ENCODE peak calls at places on chromosome 9, in nine cellular contexts. N is HCT116, D is tibial nerve, K is HepG2, M is A549, C is body of pancreas, P is uterus, G is upper lobe of left lung, B is stomach. T is an unnamed sample.

GRCh38 chr9:136075881-136076678 is 19.0 kb downstream of the NACC2 start:
- DNase-seq in N (no peak), D (no peak), K (no peak), M (no peak), C (no peak), P (no peak), G (no peak), B (no peak), T (no peak)

GRCh38 chr9:100072805-100073204 is 26.0 kb downstream of the ERP44 start:
- DNase-seq in N (no peak), D (no peak), K (no peak), M (no peak), C (no peak), P (no peak), G (no peak), B (no peak), T (peak; percentile 15)

GRCh38 chr9:95382433-95382832 is 64.9 kb upstream of the FANCC start:
- DNase-seq in N (peak; percentile 12), D (no peak), K (no peak), M (no peak), C (no peak), P (no peak), G (no peak), B (no peak), T (no peak)

GRCh38 chr9:131461166-131461565 is 41.6 kb upstream of the POMT1 start:
- DNase-seq in N (no peak), D (no peak), K (no peak), M (no peak), C (no peak), P (no peak), G (no peak), B (no peak), T (no peak)

GRCh38 chr9:69660304-69660703 is 11.9 kb downstream of the APBA1 start:
- DNase-seq in N (no peak), D (no peak), K (no peak), M (no peak), C (no peak), P (no peak), G (no peak), B (no peak), T (no peak)

GRCh38 chr9:97567182-97567893 is 65.8 kb downstream of the TSTD2 start:
- DNase-seq in N (no peak), D (no peak), K (no peak), M (no peak), C (no peak), P (peak; percentile 20), G (no peak), B (no peak), T (no peak)

GRCh38 chr9:95778957-95779356 is 96.5 kb upstream of the ERCC6L2 start:
- DNase-seq in N (no peak), D (peak; percentile 46), K (no peak), M (no peak), C (no peak), P (peak; percentile 53), G (no peak), B (peak; percentile 41), T (peak; percentile 57)

GRCh38 chr9:87601175-87601574 is 103.5 kb downstream of the DAPK1 start:
- DNase-seq in N (no peak), D (no peak), K (peak; percentile 14), M (no peak), C (peak; percentile 27), P (no peak), G (peak; percentile 49), B (peak; percentile 54), T (peak; percentile 32)

DNA sequence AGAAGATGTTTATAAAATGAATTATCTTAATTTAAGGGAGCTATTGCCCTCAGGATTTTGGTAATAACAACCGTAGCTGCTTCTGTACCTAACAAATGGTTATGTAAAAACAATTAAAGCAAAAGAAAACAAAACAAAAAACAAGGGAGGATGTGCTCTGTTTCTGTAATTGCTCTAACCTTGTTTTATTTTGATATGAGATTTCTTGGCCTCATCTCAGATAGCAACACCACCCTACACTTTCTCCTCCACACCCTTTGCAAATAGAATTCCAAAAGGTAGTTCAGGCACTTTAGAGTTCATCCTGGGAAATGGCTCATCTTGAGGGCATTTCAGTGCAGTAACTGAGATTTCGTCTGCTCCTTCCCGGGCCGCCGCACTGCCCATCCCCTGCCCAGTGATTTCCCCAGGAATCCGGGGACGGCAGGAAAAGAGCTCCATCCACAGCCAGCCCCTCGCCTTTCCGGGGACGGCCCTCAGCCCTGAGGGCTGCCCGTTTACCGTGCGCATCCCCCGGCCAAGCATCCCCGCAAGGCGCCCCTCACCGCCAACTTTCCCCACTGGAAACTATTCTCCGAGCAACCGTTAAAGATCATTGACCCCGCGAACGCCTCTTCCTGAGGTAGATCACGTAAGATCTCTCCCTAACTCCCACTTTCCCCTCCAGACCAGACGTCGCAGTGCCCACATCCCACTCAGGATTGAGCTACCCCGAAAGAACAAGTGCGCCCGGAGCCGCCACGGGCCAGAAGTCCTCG is 1.2 kb downstream of the FNBP1 start:
- DNase-seq in N (no peak), D (no peak), K (no peak), M (peak; percentile 33), C (no peak), P (peak; percentile 28), G (no peak), B (no peak), T (peak; percentile 31)
- TF ChIP-seq POLR2A in N (no peak), D (no peak), K (no peak), M (no peak), C (no peak), P (no peak), G (no peak), B (no peak), T (no peak)

DNA sequence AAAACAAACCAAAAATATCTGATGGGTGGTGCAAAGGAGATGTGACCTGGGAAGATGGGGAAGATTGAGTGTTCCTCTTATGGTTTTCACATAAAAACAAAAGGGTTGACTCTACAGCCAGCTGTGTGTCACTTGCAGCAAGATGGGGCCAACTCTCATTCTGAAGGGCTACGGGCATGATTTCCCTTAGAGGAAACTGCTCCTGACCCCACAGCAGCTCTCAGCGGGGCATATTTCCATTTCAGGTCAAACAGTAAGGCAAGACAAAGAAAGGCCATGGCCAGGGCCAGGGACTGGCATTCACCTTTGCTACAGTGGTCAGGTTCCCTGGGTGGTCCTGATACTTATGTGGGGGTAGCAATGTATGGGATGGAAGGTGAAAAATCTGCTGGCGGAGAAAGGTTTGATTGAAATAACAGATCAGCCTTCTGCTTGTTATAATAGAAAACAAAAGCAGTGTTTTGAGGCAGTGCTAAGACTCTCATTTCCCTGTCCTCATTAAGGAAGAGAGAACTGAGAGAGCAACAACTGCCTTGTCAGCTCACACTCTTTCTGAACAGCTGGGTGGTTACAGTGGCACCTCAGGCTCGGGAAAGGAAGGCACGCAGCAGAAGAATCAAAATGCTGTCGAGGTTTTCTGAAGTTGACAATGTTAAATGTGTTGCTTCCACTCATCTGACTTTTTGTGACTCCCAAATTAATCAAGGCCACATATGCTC is 120.7 kb upstream of the PCA3 start:
- DNase-seq in N (no peak), D (no peak), K (no peak), M (no peak), C (no peak), P (no peak), G (no peak), B (no peak), T (no peak)
- H3K4me3 ChIP-seq in N (no peak overlapping the region), D (no peak overlapping the region), K (no peak overlapping the region), M (no peak overlapping the region), C (no peak overlapping the region), P (no peak overlapping the region), G (no peak overlapping the region), B (no peak overlapping the region), T (no peak overlapping the region)

GRCh38 chr9:94002316-94003140 is 47.4 kb upstream of the BARX1 start:
- DNase-seq in N (no peak), D (no peak), K (peak; percentile 61), M (peak; percentile 57), C (peak; percentile 22), P (no peak), G (no peak), B (peak; percentile 56), T (peak; percentile 20)

GRCh38 chr9:93992830-93993229 is 37.7 kb upstream of the BARX1 start:
- DNase-seq in N (no peak), D (no peak), K (no peak), M (no peak), C (no peak), P (no peak), G (no peak), B (no peak), T (no peak)

GRCh38 chr9:93996367-93996766 is 41.2 kb upstream of the BARX1 start:
- DNase-seq in N (no peak), D (no peak), K (no peak), M (no peak), C (no peak), P (no peak), G (no peak), B (no peak), T (no peak)

GRCh38 chr9:93994132-93994531 is 39.0 kb upstream of the BARX1 start:
- DNase-seq in N (no peak), D (no peak), K (no peak), M (no peak), C (no peak), P (no peak), G (no peak), B (no peak), T (no peak)

GRCh38 chr9:93996863-93997262 is 41.7 kb upstream of the BARX1 start:
- DNase-seq in N (no peak), D (no peak), K (no peak), M (peak; percentile 12), C (no peak), P (no peak), G (no peak), B (no peak), T (no peak)
- TF ChIP-seq CTCF in N (peak; percentile 17), D (no peak), K (no peak), M (no peak), C (no peak), P (no peak), G (no peak), B (no peak), T (no peak)

GRCh38 chr9:19120846-19121245 is 6.4 kb downstream of the PLIN2 start:
- DNase-seq in N (no peak), D (no peak), K (no peak), M (no peak), C (no peak), P (no peak), G (no peak), B (no peak), T (no peak)

GRCh38 chr9:19119241-19119640 is 8.1 kb downstream of the PLIN2 start:
- DNase-seq in N (no peak), D (no peak), K (no peak), M (no peak), C (no peak), P (no peak), G (no peak), B (no peak), T (no peak)

GRCh38 chr9:19124430-19124793 is 2.9 kb downstream of the PLIN2 start:
- DNase-seq in N (no peak), D (no peak), K (no peak), M (no peak), C (no peak), P (no peak), G (no peak), B (no peak), T (no peak)

GRCh38 chr9:19119801-19120440 is 7.4 kb downstream of the PLIN2 start:
- DNase-seq in N (no peak), D (no peak), K (no peak), M (no peak), C (no peak), P (no peak), G (no peak), B (no peak), T (no peak)

DNA sequence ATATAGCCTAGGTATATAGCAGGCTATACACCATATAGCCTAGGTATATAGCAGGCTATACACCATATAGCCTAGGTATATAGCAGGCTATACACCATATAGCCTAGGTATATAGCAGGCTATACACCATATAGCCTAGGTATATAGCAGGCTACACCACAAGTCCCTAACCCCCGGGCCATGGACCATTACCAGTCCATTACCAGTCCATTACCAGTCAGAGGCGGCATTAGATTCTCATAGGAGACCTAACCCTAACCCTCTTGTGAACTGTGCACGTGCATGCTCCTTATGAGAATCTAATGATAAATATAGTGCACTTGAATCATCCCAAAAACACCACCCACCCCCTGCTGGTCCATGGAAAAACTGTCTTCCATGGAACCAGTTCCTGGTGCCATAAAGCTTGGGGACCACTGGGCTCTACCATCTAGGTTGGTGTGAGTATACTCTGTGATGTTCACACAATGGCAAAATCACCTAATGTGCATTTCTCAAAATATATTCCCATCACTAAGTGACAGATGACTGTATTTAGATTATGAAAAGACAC is 4.7 kb downstream of the PLIN2 start:
- DNase-seq in N (no peak), D (no peak), K (no peak), M (no peak), C (no peak), P (no peak), G (no peak), B (no peak), T (no peak)
- TF ChIP-seq POLR2A in N (no peak), D (no peak), K (peak; percentile 36), M (no peak), C (no peak), P (no peak), G (no peak), B (no peak), T (no peak)

T was measured in adrenal gland.